ENCODE peak calls at places on chromosomes 2 and 18, in six cellular contexts. One of them, this sample, is unnamed.

GRCh38 chr2:182101263-182101662 is 115.6 kb downstream of the PPP1R1C start:
- DNase-seq in suprapubic skin: no peak
- DNase-seq in right lobe of liver: no peak
- DNase-seq in transverse colon: no peak
- DNase-seq in mucosa of descending colon: no peak
- DNase-seq in IMR-90: no peak
- DNase-seq in this sample: no peak

GRCh38 chr2:84388133-84388532 is 70.9 kb downstream of the SUCLG1 start:
- DNase-seq in suprapubic skin: no peak
- DNase-seq in right lobe of liver: no peak
- DNase-seq in transverse colon: no peak
- DNase-seq in mucosa of descending colon: no peak
- DNase-seq in IMR-90: peak; percentile 55
- DNase-seq in this sample: no peak

GRCh38 chr2:120371969-120372625 is 26.2 kb downstream of the INHBB start:
- DNase-seq in suprapubic skin: no peak
- DNase-seq in right lobe of liver: no peak
- DNase-seq in transverse colon: no peak
- DNase-seq in mucosa of descending colon: no peak
- DNase-seq in IMR-90: no peak
- DNase-seq in this sample: no peak

GRCh38 chr2:189751080-189751658 is 11.4 kb downstream of the OSGEPL1 start:
- DNase-seq in suprapubic skin: no peak
- DNase-seq in right lobe of liver: no peak
- DNase-seq in transverse colon: peak; percentile 28
- DNase-seq in mucosa of descending colon: peak; percentile 68
- DNase-seq in IMR-90: peak; percentile 25
- DNase-seq in this sample: peak; percentile 55

GRCh38 chr2:127362971-127363370 is 24.8 kb downstream of the MAP3K2 start:
- DNase-seq in suprapubic skin: no peak
- DNase-seq in right lobe of liver: no peak
- DNase-seq in transverse colon: no peak
- DNase-seq in mucosa of descending colon: no peak
- DNase-seq in IMR-90: peak; percentile 62
- DNase-seq in this sample: no peak

GRCh38 chr2:218329826-218330651 is 26.6 kb upstream of the CATIP start:
- DNase-seq in suprapubic skin: no peak
- DNase-seq in right lobe of liver: no peak
- DNase-seq in transverse colon: peak; percentile 25
- DNase-seq in mucosa of descending colon: no peak
- DNase-seq in IMR-90: no peak
- DNase-seq in this sample: no peak

GRCh38 chr2:240074545-240074944 is 21.2 kb upstream of the OR6B3 start:
- DNase-seq in suprapubic skin: no peak
- DNase-seq in right lobe of liver: no peak
- DNase-seq in transverse colon: no peak
- DNase-seq in mucosa of descending colon: no peak
- DNase-seq in IMR-90: no peak
- DNase-seq in this sample: no peak

GRCh38 chr2:227479865-227480475 is 8.0 kb downstream of the AGFG1 start:
- DNase-seq in suprapubic skin: no peak
- DNase-seq in right lobe of liver: no peak
- DNase-seq in transverse colon: no peak
- DNase-seq in mucosa of descending colon: no peak
- DNase-seq in IMR-90: peak; percentile 58
- DNase-seq in this sample: no peak

GRCh38 chr2:191013876-191014652 is at the start of gene STAT1:
- DNase-seq in suprapubic skin: peak; percentile 92
- DNase-seq in right lobe of liver: peak; percentile 96
- DNase-seq in transverse colon: peak; percentile 95
- DNase-seq in mucosa of descending colon: peak; percentile 94
- DNase-seq in IMR-90: peak; percentile 93
- DNase-seq in this sample: peak; percentile 99

GRCh38 chr2:239809391-239809790 is 215.8 kb downstream of the NDUFA10 start:
- DNase-seq in suprapubic skin: peak; percentile 51
- DNase-seq in right lobe of liver: no peak
- DNase-seq in transverse colon: no peak
- DNase-seq in mucosa of descending colon: no peak
- DNase-seq in IMR-90: no peak
- DNase-seq in this sample: no peak

GRCh38 chr18:3665187-3665586 is 215.2 kb downstream of the TGIF1 start:
- DNase-seq in suprapubic skin: no peak
- DNase-seq in right lobe of liver: no peak
- DNase-seq in transverse colon: no peak
- DNase-seq in mucosa of descending colon: no peak
- DNase-seq in IMR-90: no peak
- DNase-seq in this sample: no peak

GRCh38 chr2:158443613-158444012 is 12.9 kb downstream of the CCDC148 start:
- DNase-seq in suprapubic skin: no peak
- DNase-seq in right lobe of liver: no peak
- DNase-seq in transverse colon: no peak
- DNase-seq in mucosa of descending colon: no peak
- DNase-seq in IMR-90: no peak
- DNase-seq in this sample: no peak

GRCh38 chr18:79071037-79071960 is 2.1 kb downstream of the ATP9B start:
- DNase-seq in suprapubic skin: no peak
- DNase-seq in right lobe of liver: no peak
- DNase-seq in transverse colon: no peak
- DNase-seq in mucosa of descending colon: no peak
- DNase-seq in IMR-90: no peak
- DNase-seq in this sample: no peak

GRCh38 chr2:10282621-10283105 is 20.0 kb upstream of the HPCAL1 start:
- DNase-seq in suprapubic skin: no peak
- DNase-seq in right lobe of liver: no peak
- DNase-seq in transverse colon: no peak
- DNase-seq in mucosa of descending colon: no peak
- DNase-seq in IMR-90: no peak
- DNase-seq in this sample: no peak

DNA sequence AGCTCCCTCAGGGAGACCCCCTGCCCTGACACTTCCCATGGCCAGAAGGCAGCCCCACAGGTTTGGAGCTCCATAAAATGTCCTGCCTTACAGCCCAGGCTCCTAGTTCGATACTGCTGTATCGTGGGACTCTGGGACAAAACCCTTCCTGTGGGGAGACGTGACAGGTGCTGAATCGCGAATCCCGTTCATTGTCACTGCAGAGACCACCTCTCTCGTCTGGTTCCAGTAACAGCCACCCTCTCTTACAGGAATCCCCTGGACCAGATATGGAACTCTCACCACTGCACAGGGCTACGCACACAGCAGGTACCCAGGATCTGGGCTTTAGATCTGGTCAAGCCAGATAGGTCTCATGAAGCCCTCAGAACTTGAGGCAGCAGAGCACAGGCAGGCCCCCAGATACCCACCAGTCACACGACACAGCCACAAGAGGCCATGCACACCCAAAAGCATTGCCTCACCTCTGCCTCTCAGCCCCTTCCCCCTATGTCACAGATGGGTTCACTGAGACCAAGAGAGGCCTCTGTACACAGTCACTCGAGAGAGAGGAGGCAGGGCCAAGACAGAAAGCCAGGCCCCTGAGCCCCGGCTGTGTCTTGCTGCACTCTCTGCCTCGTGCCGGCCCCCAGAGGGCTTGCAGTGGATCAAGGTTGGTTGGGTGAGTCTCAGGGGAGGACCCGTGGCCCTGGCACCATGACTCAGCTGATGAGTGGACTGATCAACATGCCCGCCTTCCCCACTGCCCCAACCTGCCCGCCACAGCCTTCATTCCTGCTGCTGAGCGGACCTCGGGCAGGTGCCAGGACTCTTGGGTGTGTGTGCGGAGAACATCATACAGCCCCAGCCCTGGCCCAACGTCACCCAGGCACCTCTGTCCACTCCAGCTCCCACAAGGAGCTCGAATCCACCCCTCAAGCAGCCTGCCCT is 7.6 kb downstream of the SDC1 start:
- DNase-seq in suprapubic skin: peak; percentile 73
- DNase-seq in right lobe of liver: peak; percentile 88
- DNase-seq in transverse colon: no peak
- DNase-seq in mucosa of descending colon: no peak
- DNase-seq in IMR-90: no peak
- DNase-seq in this sample: no peak
- H3K4me1 ChIP-seq in suprapubic skin: peaks cover 85% of the 10 kb centered on the region
- H3K4me1 ChIP-seq in right lobe of liver: no peaks in the 10 kb centered on the region
- H3K4me1 ChIP-seq in transverse colon: no peaks in the 10 kb centered on the region
- H3K4me1 ChIP-seq in mucosa of descending colon: peaks cover 42% of the 10 kb centered on the region
- H3K4me1 ChIP-seq in IMR-90: peaks cover 23% of the 10 kb centered on the region
- H3K4me1 ChIP-seq in this sample: no peaks in the 10 kb centered on the region

DNA sequence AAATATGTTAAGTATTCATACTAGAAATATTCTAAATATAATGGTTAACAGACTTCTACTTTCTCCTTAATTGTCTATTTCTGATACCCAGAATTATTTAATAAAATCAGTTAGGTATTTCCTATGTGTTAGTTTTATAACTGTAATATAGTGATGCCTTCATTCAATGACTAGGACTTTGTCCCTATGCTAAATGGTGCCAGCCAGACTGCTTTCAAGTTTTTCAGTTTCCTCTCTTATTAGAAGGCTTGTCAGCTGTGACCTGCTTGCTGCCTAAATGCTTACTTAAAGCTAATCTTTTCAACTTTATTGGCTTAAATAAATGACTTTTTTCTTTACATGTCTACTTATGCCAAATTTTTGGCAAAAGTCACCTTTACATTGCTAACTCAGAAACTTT is 30.7 kb downstream of the BAZ2B start:
- DNase-seq in suprapubic skin: no peak
- DNase-seq in right lobe of liver: no peak
- DNase-seq in transverse colon: peak; percentile 39
- DNase-seq in mucosa of descending colon: peak; percentile 70
- DNase-seq in IMR-90: no peak
- DNase-seq in this sample: no peak
- H3K4me1 ChIP-seq in suprapubic skin: no peaks in the 10 kb centered on the region
- H3K4me1 ChIP-seq in right lobe of liver: no peaks in the 10 kb centered on the region
- H3K4me1 ChIP-seq in transverse colon: no peaks in the 10 kb centered on the region
- H3K4me1 ChIP-seq in mucosa of descending colon: peaks cover 9% of the 10 kb centered on the region
- H3K4me1 ChIP-seq in IMR-90: no peaks in the 10 kb centered on the region
- H3K4me1 ChIP-seq in this sample: no peaks in the 10 kb centered on the region

GRCh38 chr2:226445216-226445861 is 354.3 kb downstream of the IRS1 start:
- DNase-seq in suprapubic skin: no peak
- DNase-seq in right lobe of liver: no peak
- DNase-seq in transverse colon: no peak
- DNase-seq in mucosa of descending colon: peak; percentile 80
- DNase-seq in IMR-90: no peak
- DNase-seq in this sample: no peak

GRCh38 chr2:226450141-226450540 is 349.5 kb downstream of the IRS1 start:
- DNase-seq in suprapubic skin: no peak
- DNase-seq in right lobe of liver: no peak
- DNase-seq in transverse colon: no peak
- DNase-seq in mucosa of descending colon: no peak
- DNase-seq in IMR-90: peak; percentile 35
- DNase-seq in this sample: no peak

GRCh38 chr2:226446406-226447001 is 353.1 kb downstream of the IRS1 start:
- DNase-seq in suprapubic skin: no peak
- DNase-seq in right lobe of liver: no peak
- DNase-seq in transverse colon: no peak
- DNase-seq in mucosa of descending colon: no peak
- DNase-seq in IMR-90: peak; percentile 88
- DNase-seq in this sample: no peak

GRCh38 chr2:226447338-226447885 is 352.2 kb downstream of the IRS1 start:
- DNase-seq in suprapubic skin: no peak
- DNase-seq in right lobe of liver: no peak
- DNase-seq in transverse colon: no peak
- DNase-seq in mucosa of descending colon: no peak
- DNase-seq in IMR-90: peak; percentile 35
- DNase-seq in this sample: no peak

GRCh38 chr2:226447896-226448295 is 351.7 kb downstream of the IRS1 start:
- DNase-seq in suprapubic skin: no peak
- DNase-seq in right lobe of liver: no peak
- DNase-seq in transverse colon: no peak
- DNase-seq in mucosa of descending colon: no peak
- DNase-seq in IMR-90: peak; percentile 52
- DNase-seq in this sample: no peak
- H3K4me1 ChIP-seq in suprapubic skin: no peaks in the 10 kb centered on the region
- H3K4me1 ChIP-seq in right lobe of liver: no peaks in the 10 kb centered on the region
- H3K4me1 ChIP-seq in transverse colon: peaks cover 14% of the 10 kb centered on the region
- H3K4me1 ChIP-seq in mucosa of descending colon: no peaks in the 10 kb centered on the region
- H3K4me1 ChIP-seq in IMR-90: peaks cover 7% of the 10 kb centered on the region
- H3K4me1 ChIP-seq in this sample: no peaks in the 10 kb centered on the region

DNA sequence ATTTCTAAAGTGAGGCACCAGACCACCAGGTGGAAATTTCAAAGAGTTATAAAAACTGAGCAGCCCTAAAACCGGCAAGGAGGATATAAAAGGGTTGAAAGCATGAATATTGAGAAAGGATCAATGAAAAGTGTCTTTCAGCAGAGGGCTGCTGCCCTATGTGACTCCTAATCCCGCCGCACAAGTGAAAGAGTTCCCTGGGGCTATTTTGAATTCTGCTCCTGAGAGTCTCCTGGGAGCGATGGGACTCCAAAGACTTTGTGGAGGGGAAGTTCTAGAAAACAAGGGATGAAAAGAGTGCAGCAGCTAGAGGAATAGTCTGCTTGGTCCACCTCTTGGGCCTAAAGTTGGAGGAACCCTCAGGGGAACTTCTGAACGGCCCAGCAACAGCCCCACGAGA is 205.2 kb downstream of the SP3 start:
- DNase-seq in suprapubic skin: no peak
- DNase-seq in right lobe of liver: no peak
- DNase-seq in transverse colon: no peak
- DNase-seq in mucosa of descending colon: no peak
- DNase-seq in IMR-90: no peak
- DNase-seq in this sample: no peak
- H3K4me1 ChIP-seq in suprapubic skin: no peaks in the 10 kb centered on the region
- H3K4me1 ChIP-seq in right lobe of liver: no peaks in the 10 kb centered on the region
- H3K4me1 ChIP-seq in transverse colon: no peaks in the 10 kb centered on the region
- H3K4me1 ChIP-seq in mucosa of descending colon: no peaks in the 10 kb centered on the region
- H3K4me1 ChIP-seq in IMR-90: no peaks in the 10 kb centered on the region
- H3K4me1 ChIP-seq in this sample: no peaks in the 10 kb centered on the region

GRCh38 chr2:174338155-174338495 is 3.4 kb downstream of the SP9 start:
- DNase-seq in suprapubic skin: no peak
- DNase-seq in right lobe of liver: no peak
- DNase-seq in transverse colon: no peak
- DNase-seq in mucosa of descending colon: no peak
- DNase-seq in IMR-90: no peak
- DNase-seq in this sample: no peak
- H3K4me1 ChIP-seq in suprapubic skin: peaks cover 79% of the 10 kb centered on the region
- H3K4me1 ChIP-seq in right lobe of liver: no peaks in the 10 kb centered on the region
- H3K4me1 ChIP-seq in transverse colon: peaks cover 29% of the 10 kb centered on the region
- H3K4me1 ChIP-seq in mucosa of descending colon: peaks cover 63% of the 10 kb centered on the region
- H3K4me1 ChIP-seq in IMR-90: peaks cover 10% of the 10 kb centered on the region
- H3K4me1 ChIP-seq in this sample: peaks cover 55% of the 10 kb centered on the region